ENCODE peak calls at places on chromosomes 6 and 20, in nine cellular contexts. L is mucosa of descending colon; J is upper lobe of right lung; H is CD8-positive, alpha-beta T cell; E is left lung; S is heart right ventricle; F is fibroblast of lung; C is A549; O is cardiac muscle cell. N is an unnamed sample. For H3K4me1, the result is how much of the 10 kb centered on the place peaks cover.

GRCh38 chr6:104597541-104598050 is 262.1 kb downstream of the HACE1 start:
- DNase-seq in O (no peak), L (no peak), H (no peak), J (no peak), F (peak), C (no peak), E (no peak), S (no peak), N (no peak)

GRCh38 chr20:2132461-2132901 is 30.9 kb downstream of the STK35 start:
- DNase-seq in L (no peak), E (no peak), C (no peak), J (no peak), S (no peak), O (no peak), F (peak), H (no peak), N (no peak)

GRCh38 chr6:142500265-142500786 is 198.5 kb downstream of the ADGRG6 start:
- DNase-seq in L (no peak), C (no peak), F (peak), H (no peak), O (no peak), J (no peak), S (no peak), E (no peak), N (no peak)

GRCh38 chr20:58793512-58794420 is 56.9 kb downstream of the GNAS-AS1 start:
- DNase-seq in L (no peak), O (no peak), H (no peak), F (no peak), E (no peak), S (no peak), J (no peak), C (no peak), N (no peak)

GRCh38 chr6:45830441-45831139 is 185.1 kb downstream of the CLIC5 start:
- DNase-seq in S (no peak), E (no peak), F (peak), C (no peak), L (no peak), O (no peak), J (no peak), H (no peak), N (no peak)

GRCh38 chr6:52612336-52613096 is 35.7 kb upstream of the TRAM2 start:
- DNase-seq in J (no peak), O (no peak), F (peak), H (no peak), L (no peak), S (no peak), C (no peak), E (no peak), N (no peak)

GRCh38 chr20:58711266-58712051 is 18.9 kb downstream of the NPEPL1 start:
- DNase-seq in S (no peak), O (no peak), J (peak), L (peak), H (no peak), F (no peak), C (no peak), E (peak), N (no peak)

GRCh38 chr6:41591859-41592502 is 45.8 kb downstream of the FOXP4 start:
- DNase-seq in H (peak), O (peak), S (peak), J (peak), F (peak), E (no peak), L (peak), C (peak), N (peak)

GRCh38 chr6:26240157-26240980 is 124.6 kb upstream of the BTN3A2 start:
- DNase-seq in C (no peak), L (peak), S (no peak), E (peak), H (peak), F (peak), O (peak), J (no peak), N (peak)

DNA sequence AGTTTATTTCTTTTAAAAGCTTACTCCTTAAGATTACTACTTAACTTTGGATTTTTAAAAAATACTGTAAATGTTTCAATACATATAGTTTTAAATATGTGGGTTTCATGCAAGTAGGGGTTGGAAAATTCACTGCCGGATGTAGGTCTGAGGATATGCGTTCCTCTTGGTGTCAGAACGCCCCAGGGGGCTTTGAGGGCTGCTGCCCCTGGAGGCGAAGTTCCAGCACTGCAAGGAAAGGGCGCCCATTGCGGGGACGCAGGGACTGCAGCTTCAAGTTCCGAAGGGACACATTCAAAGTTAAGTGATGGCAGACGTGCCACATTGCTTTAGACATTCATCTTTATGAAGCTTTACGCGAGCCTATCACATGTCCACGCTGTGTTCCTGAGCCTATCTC is 152.9 kb downstream of the SOD2 start:
- DNase-seq in C (no peak), J (no peak), L (no peak), O (no peak), H (no peak), S (no peak), E (no peak), F (no peak), N (no peak)
- TF ChIP-seq CTCF in C (no peak), J (peak), L (no peak), O (peak), H (no peak), S (peak), E (no peak), F (peak), N (no peak)

DNA sequence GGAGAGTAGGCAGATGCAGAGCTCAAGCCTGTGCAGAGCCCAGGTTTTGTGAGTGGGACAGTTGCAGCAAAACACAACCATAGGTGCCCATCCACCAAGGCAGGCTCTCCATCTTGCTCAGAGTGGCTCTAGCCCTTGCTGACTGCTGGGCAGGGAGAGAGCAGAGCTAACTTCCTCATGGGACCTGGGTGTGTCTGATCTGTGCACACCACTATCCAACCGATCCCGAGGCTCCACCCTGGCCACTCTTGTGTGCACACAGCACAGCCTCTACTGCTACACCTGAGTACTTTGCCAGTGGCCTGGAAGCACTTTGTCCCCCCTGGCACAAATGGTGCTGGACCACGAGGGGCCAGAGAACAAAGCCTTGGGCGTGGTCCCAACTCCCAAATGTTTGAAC is 7.9 kb upstream of the DEFB125 start:
- DNase-seq in J (no peak), O (no peak), L (peak), E (peak), F (no peak), C (no peak), H (no peak), S (no peak), N (no peak)
- H3K4me1 ChIP-seq in J (under half), O (under half), L (under half), E (under half), F (under half), C (under half), H (under half), S (under half), N (under half)

GRCh38 chr20:44041001-44041400 is 126.3 kb downstream of the TOX2 start:
- DNase-seq in S (no peak), C (no peak), E (no peak), H (no peak), F (no peak), L (no peak), O (no peak), J (peak), N (no peak)
- TF ChIP-seq CTCF in S (no peak), C (no peak), E (no peak), H (no peak), F (no peak), L (no peak), O (no peak), J (no peak), N (no peak)

DNA sequence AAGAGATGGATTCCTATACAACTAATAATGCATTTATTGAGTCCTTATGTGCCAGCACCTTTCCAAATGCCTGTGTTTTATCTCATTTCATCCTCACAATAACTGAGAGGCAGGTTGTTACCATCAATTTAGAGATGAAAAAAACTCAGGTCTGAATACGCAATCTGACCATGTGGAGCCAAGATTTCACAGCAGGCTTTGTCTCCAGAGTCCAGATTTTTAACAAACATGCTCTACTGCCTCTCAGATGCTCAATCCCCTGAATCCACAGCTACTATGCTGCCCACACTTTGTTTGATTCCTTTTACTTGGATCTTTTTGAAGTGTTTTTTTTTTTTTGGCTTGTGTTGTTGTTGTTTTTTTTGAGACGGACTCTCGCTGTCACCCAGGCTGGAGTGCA is 46.8 kb downstream of the B4GALT5 start:
- DNase-seq in S (no peak), C (no peak), O (no peak), J (no peak), L (no peak), F (no peak), H (no peak), E (no peak), N (no peak)
- H3K4me1 ChIP-seq in S (half or more), C (half or more), O (under half), J (under half), L (under half), F (under half), H (under half), E (under half), N (half or more)

GRCh38 chr6:161748535-161749386 is 474.9 kb upstream of the AGPAT4 start:
- DNase-seq in E (no peak), C (peak), F (peak), S (peak), L (peak), H (no peak), O (peak), J (no peak), N (no peak)
- TF ChIP-seq CTCF in E (peak), C (peak), F (peak), S (peak), L (no peak), H (no peak), O (peak), J (peak), N (peak)

DNA sequence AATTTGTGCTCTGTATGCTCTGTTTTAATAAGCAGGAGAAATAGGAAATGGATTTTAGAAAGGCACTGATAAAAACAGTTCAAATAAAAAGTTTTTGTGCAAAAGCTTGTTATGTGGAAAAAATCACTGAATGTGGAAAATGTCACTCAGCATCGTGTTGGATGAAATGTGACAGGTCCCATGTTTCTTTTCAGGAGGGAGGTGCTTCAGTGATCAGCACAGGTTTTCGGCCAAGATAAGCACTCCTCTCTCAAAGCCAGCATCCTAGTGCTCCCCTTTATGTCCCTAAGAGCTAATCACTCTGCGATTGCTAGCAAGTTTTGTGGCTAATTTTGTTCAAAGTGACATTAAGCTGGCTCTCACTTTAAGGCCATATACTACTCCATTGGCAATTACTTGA is 12.0 kb downstream of the UBE3D start:
- DNase-seq in O (no peak), L (no peak), E (no peak), F (no peak), H (no peak), J (no peak), C (no peak), S (no peak), N (no peak)
- H3K4me1 ChIP-seq in O (under half), L (under half), E (under half), F (under half), H (under half), J (under half), C (under half), S (under half), N (under half)

GRCh38 chr6:36079596-36079995 is 50.7 kb upstream of the MAPK13 start:
- DNase-seq in F (no peak), J (no peak), L (no peak), E (no peak), S (no peak), H (no peak), C (no peak), O (no peak), N (no peak)

GRCh38 chr6:36078159-36078558 is 50.6 kb downstream of the MAPK14 start:
- DNase-seq in J (no peak), S (no peak), L (no peak), E (no peak), O (no peak), F (no peak), C (no peak), H (no peak), N (no peak)

GRCh38 chr6:36073587-36073986 is 46.0 kb downstream of the MAPK14 start:
- DNase-seq in L (no peak), F (no peak), E (no peak), S (no peak), J (no peak), H (no peak), C (no peak), O (no peak), N (no peak)

GRCh38 chr6:36076178-36077088 is 48.8 kb downstream of the MAPK14 start:
- DNase-seq in S (no peak), J (no peak), L (no peak), C (no peak), H (no peak), F (no peak), O (no peak), E (no peak), N (no peak)

GRCh38 chr6:36075656-36076055 is 48.0 kb downstream of the MAPK14 start:
- DNase-seq in J (no peak), L (peak), E (no peak), O (no peak), H (no peak), S (no peak), C (peak), F (no peak), N (no peak)
- TF ChIP-seq CTCF in J (peak), L (no peak), E (no peak), O (no peak), H (peak), S (no peak), C (peak), F (no peak), N (no peak)

GRCh38 chr20:56427797-56428196 is 15.7 kb downstream of the CASS4 start:
- DNase-seq in L (no peak), E (no peak), J (no peak), H (no peak), O (no peak), S (no peak), C (no peak), F (no peak), N (no peak)

GRCh38 chr20:56428388-56428787 is 16.3 kb downstream of the CASS4 start:
- DNase-seq in E (no peak), C (no peak), L (no peak), J (no peak), F (no peak), H (no peak), O (no peak), S (no peak), N (no peak)

GRCh38 chr20:56426926-56427325 is 14.9 kb downstream of the CASS4 start:
- DNase-seq in S (no peak), J (no peak), L (no peak), E (no peak), C (no peak), O (no peak), F (no peak), H (no peak), N (no peak)

GRCh38 chr20:56424931-56425330 is 12.9 kb downstream of the CASS4 start:
- DNase-seq in F (no peak), E (no peak), O (no peak), J (no peak), H (no peak), C (no peak), S (no peak), L (no peak), N (no peak)

GRCh38 chr20:56426026-56426425 is 14.0 kb downstream of the CASS4 start:
- DNase-seq in O (no peak), F (no peak), C (no peak), J (no peak), E (no peak), S (no peak), H (no peak), L (no peak), N (no peak)
- H3K4me1 ChIP-seq in O (under half), F (half or more), C (under half), J (half or more), E (under half), S (under half), H (half or more), L (under half), N (half or more)

DNA sequence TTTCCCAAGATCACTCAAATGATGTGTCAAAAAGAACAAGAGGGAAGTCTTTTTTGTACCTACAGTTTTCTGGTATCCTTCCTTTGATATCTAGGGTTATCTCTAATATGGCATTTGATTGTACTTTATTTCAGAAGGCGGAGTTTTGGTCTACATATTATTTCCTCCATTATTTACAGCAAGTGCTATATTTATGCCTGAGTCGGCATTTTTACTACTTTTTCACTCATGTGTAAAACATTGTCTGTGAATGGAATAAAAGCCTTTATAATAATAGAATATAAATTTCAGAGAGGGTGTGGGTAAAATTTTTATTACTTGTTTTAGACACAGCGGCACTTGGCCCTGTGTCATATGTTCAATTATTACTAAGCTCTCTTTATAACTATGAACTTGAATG is 398.4 kb downstream of the BCKDHB start:
- DNase-seq in J (no peak), H (no peak), C (no peak), F (no peak), O (no peak), S (no peak), E (no peak), L (no peak), N (no peak)
- TF ChIP-seq CTCF in J (no peak), H (no peak), C (no peak), F (no peak), O (no peak), S (no peak), E (no peak), L (no peak), N (no peak)

GRCh38 chr6:137081997-137082396 is 37.2 kb upstream of the IL20RA start:
- DNase-seq in C (no peak), H (no peak), L (no peak), J (no peak), S (no peak), F (no peak), O (no peak), E (no peak), N (no peak)

GRCh38 chr6:137084865-137085617 is 40.3 kb upstream of the IL20RA start:
- DNase-seq in L (no peak), E (no peak), O (no peak), J (no peak), F (no peak), C (no peak), H (no peak), S (no peak), N (no peak)

GRCh38 chr6:137080711-137081110 is 35.9 kb upstream of the IL20RA start:
- DNase-seq in S (no peak), L (no peak), J (no peak), E (no peak), H (no peak), C (no peak), O (no peak), F (no peak), N (no peak)

GRCh38 chr6:137086031-137086430 is 41.3 kb upstream of the IL20RA start:
- DNase-seq in O (no peak), H (no peak), S (no peak), F (no peak), E (no peak), C (no peak), J (no peak), L (no peak), N (no peak)

GRCh38 chr6:137084090-137084489 is 39.3 kb upstream of the IL20RA start:
- DNase-seq in H (no peak), O (no peak), E (no peak), F (no peak), C (no peak), L (no peak), J (no peak), S (no peak), N (no peak)
- H3K4me1 ChIP-seq in H (under half), O (under half), E (under half), F (under half), C (under half), L (under half), J (under half), S (under half), N (under half)

N was measured in lower lobe of right lung.